ENCODE peak calls at places on chromosomes 13 and 19, in four cellular contexts. S is IMR-90, U is endothelial cell of umbilical vein, F is trophoblast cell. J is an unnamed sample.

GRCh38 chr13:81025091-81025490 is 684.2 kb upstream of the SPRY2 start:
- DNase-seq in U (no peak), F (no peak), S (no peak), J (no peak)

GRCh38 chr19:1241417-1242095 is at the start of gene ATP5F1D:
- DNase-seq in S (peak), U (peak), F (peak), J (no peak)

GRCh38 chr13:32323912-32324311 is 8.6 kb downstream of the BRCA2 start:
- DNase-seq in S (peak), F (peak), U (peak), J (no peak)

GRCh38 chr19:56577719-56578602 is 10.7 kb downstream of the ZNF470 start:
- DNase-seq in F (peak), S (no peak), U (no peak), J (no peak)

GRCh38 chr13:44404261-44405139 is 30.9 kb downstream of the SERP2 start:
- DNase-seq in U (no peak), S (no peak), F (no peak), J (no peak)

GRCh38 chr19:53696951-53697350 is 65.2 kb downstream of the DPRX start:
- DNase-seq in S (no peak), U (no peak), F (no peak), J (no peak)

GRCh38 chr19:19436137-19436691 is 30.7 kb downstream of the GATAD2A start:
- DNase-seq in U (no peak), F (no peak), S (no peak), J (no peak)

GRCh38 chr13:83798731-83799130 is 83.5 kb downstream of the SLITRK1 start:
- DNase-seq in F (no peak), U (no peak), S (peak), J (no peak)

DNA sequence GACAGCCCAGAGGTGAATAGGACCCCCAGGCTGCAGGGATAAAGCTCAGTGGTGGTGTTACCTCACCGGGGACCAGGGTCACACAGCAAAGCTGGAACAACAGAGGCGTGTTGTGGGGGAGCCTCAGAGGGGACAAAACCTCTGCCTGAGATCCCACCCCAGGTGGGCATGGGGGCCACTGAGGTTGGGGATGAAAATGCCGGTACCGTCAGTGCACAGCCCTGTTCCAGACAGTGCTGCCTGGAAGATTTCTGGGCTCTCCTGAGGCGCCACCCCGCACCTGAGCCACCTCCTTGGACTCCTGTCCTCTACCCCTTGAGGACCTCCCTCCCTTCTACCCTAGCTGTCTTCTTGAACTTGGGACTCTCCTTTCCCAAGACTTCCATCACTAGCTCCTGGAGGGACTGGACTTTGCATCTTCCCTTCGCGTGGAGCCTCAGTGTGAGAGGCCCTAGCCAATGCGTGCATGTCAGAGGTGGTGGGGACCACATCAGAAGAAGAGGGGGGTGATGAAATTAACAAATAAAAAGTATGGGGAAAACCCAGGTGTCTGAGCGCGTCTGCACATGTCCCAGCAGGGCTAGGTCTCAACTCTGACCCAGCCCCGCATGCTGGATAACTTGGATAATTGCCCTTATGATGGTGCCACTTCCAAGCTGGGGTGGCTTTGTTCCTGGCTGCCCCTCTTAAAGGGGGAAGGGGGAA is 11.7 kb downstream of the CNFN start:
- DNase-seq in U (no peak), S (no peak), F (no peak), J (no peak)
- H3K9ac ChIP-seq in U (no peak), S (no peak), F (no peak), J (no peak)

GRCh38 chr13:41005709-41006108 is 13.4 kb downstream of the ELF1 start:
- DNase-seq in U (no peak), F (no peak), S (no peak), J (no peak)

GRCh38 chr13:41004875-41005693 is 14.0 kb downstream of the ELF1 start:
- DNase-seq in F (no peak), U (peak), S (no peak), J (no peak)

GRCh38 chr13:41007359-41008118 is 11.6 kb downstream of the ELF1 start:
- DNase-seq in U (no peak), S (peak), F (no peak), J (no peak)

GRCh38 chr13:41006951-41007350 is 12.2 kb downstream of the ELF1 start:
- DNase-seq in F (no peak), S (no peak), U (no peak), J (no peak)

GRCh38 chr13:41006296-41006695 is 12.8 kb downstream of the ELF1 start:
- DNase-seq in F (no peak), U (no peak), S (no peak), J (no peak)
- H3K9ac ChIP-seq in F (no peak), U (no peak), S (no peak), J (no peak)

DNA sequence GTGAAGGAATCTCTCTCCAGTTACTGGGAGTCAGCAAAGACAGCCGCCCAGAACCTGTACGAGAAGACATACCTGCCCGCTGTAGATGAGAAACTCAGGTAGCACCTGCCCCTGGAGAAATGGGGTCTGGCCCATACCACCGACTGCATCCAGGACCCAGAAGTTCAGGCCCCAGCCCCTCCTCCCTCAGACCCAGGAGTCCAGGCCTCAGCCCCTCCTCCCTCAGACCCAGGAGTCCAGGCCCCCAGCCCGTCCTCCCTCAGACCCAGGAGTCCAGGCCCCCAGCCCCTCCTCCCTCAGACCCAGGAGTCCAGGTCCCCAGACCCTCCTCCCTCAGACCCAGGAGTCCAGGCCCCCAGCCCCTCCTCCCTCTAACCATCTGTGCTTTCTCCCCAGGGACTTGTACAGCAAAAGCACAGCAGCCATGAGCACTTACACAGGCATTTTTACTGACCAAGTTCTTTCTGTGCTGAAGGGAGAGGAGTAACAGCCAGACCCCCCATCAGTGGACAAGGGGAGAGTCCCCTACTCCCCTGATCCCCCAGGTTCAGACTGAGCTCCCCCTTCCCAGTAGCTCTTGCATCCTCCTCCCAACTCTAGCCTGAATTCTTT is 3.0 kb downstream of the APOC2 start:
- DNase-seq in F (no peak), U (no peak), S (no peak), J (no peak)
- H3K9ac ChIP-seq in F (no peak), U (no peak), S (no peak), J (no peak)

GRCh38 chr19:43331435-43332010 is 22.0 kb upstream of the CD177 start:
- DNase-seq in U (no peak), F (no peak), S (no peak), J (no peak)
- H3K9ac ChIP-seq in U (no peak), F (no peak), S (no peak), J (no peak)

GRCh38 chr13:45456196-45456972 is 8.4 kb upstream of the COG3 start:
- DNase-seq in U (peak), F (peak), S (peak), J (no peak)
- H3K9ac ChIP-seq in U (no peak), F (no peak), S (no peak), J (no peak)

DNA sequence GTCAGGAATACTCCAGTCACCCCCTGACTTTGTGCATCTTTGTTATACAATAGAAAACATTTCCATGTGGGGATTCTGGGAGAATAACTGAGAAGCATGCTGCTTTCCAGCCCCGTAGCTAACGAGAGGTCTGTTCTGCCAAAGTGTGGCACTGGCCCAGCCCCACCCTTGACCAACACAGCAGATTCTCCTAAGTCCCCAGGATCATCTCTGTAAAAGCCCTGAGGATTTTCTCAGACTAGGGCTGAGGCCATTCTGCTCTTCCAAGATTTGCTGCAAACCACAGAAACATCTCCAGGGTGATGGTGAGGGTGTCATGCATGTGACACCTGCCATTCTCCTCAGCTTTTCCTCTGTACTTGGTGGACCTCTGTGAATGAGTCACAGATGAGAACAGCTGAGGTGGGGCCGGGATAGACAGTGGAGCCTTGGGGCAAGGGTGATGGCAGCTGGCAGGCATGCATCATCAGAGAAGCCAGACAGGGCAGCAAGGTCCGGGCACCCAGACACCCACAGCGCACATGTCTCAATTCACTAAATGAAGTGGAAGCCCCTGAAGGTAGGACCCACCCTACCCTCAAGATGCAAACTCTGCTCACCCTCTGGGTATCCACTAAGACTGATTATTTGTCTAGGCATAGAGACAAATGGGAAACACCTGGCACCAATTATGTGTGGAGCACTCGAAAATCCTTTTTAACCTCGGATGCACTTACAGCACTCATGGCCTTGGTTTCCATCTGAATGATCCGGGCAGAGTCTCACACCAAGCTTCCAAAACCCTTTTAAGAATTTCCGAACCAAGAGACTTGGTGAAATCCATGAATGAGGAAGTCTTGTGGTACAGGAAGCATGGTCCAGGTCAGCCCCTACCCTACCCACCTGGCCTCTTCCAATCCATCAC is 20.1 kb upstream of the DOCK9 start:
- DNase-seq in S (no peak), U (no peak), F (peak), J (peak)
- H3K9ac ChIP-seq in S (no peak), U (no peak), F (no peak), J (peak)

DNA sequence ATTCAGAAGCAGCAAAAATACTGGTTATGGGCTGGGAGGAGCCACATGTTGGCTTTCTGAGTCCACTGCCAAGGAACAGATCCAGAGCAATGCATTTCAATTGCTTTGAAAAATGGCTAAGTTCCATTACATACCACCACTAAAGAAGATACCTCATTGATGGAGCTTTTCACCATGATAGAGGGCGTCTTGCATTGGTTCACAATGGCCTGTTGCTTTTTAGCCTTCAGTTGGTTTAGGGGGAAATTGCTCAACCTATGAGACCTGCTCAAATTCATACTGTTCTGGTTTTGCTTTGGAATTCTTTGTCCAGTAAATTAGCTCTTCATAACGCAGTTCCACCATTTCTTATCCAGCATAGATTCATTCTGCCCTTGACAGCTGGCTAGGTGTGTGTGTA is 21.2 kb upstream of the CPB2 start:
- DNase-seq in F (no peak), U (no peak), S (no peak), J (no peak)
- H3K9ac ChIP-seq in F (no peak), U (peak), S (no peak), J (no peak)

DNA sequence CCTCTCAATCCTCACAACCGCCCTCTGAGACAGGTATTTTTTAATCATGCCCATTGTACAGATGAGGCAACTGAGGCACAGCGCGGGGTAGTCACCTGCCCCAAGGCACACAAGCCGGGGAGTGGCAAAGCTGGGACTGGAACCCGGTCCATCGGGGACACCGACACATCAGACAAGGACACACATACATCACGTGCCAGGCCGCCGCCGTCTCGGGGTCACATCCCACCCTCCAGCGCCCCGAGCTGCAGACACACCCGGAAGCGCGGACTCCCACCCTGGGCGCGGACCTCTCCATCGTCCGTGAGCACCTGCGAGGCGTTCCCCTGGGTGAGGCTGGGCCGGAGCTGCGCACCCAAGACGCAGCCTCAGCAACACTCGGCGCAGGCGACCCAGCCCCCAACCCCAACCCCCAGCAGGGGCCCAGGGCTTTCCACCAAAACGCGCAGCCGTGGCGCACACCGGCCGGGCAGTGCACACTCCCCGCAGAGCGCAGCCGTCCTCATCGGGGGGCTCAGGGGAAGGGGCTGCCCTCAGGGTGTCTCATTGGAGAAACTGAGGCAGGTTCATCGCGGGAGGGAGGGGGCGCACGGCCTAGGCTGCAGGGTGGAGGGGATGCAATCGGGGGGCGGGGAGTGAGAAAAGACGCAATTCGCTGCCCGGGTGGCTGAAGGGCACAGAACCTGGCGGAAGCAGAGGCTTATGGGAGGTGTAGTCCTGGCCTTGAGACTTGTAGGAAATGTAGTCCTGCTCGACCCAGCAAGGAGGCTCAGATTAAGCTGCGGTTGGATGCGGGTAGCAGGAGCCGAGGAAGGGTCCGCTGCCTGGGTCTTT is 1.9 kb upstream of the LMTK3 start:
- DNase-seq in U (peak), F (peak), S (peak), J (no peak)
- H3K9ac ChIP-seq in U (no peak), F (no peak), S (peak), J (peak)

J was measured in keratinocyte.